ENCODE peak calls at places on chromosomes 6 and 20, in four cellular contexts. M is breast epithelium, Q is sigmoid colon, T is prostate gland. O is an unnamed sample. For H3K9me3, the result is how much of the 10 kb centered on the place peaks cover.

GRCh38 chr6:154500769-154501171 is 9.7 kb downstream of the CNKSR3 start:
- DNase-seq in Q (no peak), M (no peak), T (no peak), O (no peak)

GRCh38 chr6:125808060-125808459 is 17.3 kb downstream of the NCOA7 start:
- DNase-seq in M (no peak), Q (no peak), T (no peak), O (no peak)

GRCh38 chr6:89311853-89312531 is 3.1 kb downstream of the GABRR2 start:
- DNase-seq in Q (peak), M (no peak), T (peak), O (peak)

GRCh38 chr6:46352541-46353267 is 138.5 kb downstream of the RCAN2 start:
- DNase-seq in Q (no peak), T (no peak), M (no peak), O (no peak)

GRCh38 chr6:22830463-22830862 is 261.1 kb downstream of the HDGFL1 start:
- DNase-seq in T (no peak), M (no peak), Q (no peak), O (no peak)

GRCh38 chr6:111591901-111592461 is 13.7 kb downstream of the TRAF3IP2 start:
- DNase-seq in M (no peak), Q (no peak), T (no peak), O (no peak)

GRCh38 chr6:151276112-151276745 is 36.5 kb downstream of the AKAP12 start:
- DNase-seq in M (no peak), Q (peak), T (no peak), O (no peak)

GRCh38 chr6:167130008-167130677 is 7.2 kb downstream of the CCR6 start:
- DNase-seq in M (no peak), Q (no peak), T (no peak), O (no peak)

GRCh38 chr20:63698739-63699465 is 2.5 kb downstream of the TNFRSF6B start:
- DNase-seq in M (peak), Q (peak), T (no peak), O (no peak)

GRCh38 chr6:125597411-125598253 is 151.8 kb upstream of the HEY2 start:
- DNase-seq in T (no peak), Q (no peak), M (no peak), O (no peak)

GRCh38 chr6:44072959-44073611 is 54.2 kb downstream of the MRPL14 start:
- DNase-seq in Q (peak), T (peak), M (peak), O (peak)
- H3K4me3 ChIP-seq in Q (peak), T (peak), M (peak), O (peak)

GRCh38 chr20:53141651-53142050 is 169.5 kb downstream of the TSHZ2 start:
- DNase-seq in M (no peak), Q (no peak), T (no peak), O (no peak)
- TF ChIP-seq POLR2AphosphoS5 in M (no peak), Q (no peak), T (no peak), O (no peak)

GRCh38 chr20:42852691-42853090 is 337.0 kb downstream of the PTPRT start:
- DNase-seq in T (no peak), M (no peak), Q (no peak), O (no peak)

GRCh38 chr20:42857446-42857845 is 332.3 kb downstream of the PTPRT start:
- DNase-seq in T (no peak), M (no peak), Q (no peak), O (no peak)

GRCh38 chr20:42855896-42856295 is 333.8 kb downstream of the PTPRT start:
- DNase-seq in T (no peak), M (no peak), Q (no peak), O (no peak)
- H3K9me3 ChIP-seq in T (under half), M (under half), Q (under half), O (under half)

DNA sequence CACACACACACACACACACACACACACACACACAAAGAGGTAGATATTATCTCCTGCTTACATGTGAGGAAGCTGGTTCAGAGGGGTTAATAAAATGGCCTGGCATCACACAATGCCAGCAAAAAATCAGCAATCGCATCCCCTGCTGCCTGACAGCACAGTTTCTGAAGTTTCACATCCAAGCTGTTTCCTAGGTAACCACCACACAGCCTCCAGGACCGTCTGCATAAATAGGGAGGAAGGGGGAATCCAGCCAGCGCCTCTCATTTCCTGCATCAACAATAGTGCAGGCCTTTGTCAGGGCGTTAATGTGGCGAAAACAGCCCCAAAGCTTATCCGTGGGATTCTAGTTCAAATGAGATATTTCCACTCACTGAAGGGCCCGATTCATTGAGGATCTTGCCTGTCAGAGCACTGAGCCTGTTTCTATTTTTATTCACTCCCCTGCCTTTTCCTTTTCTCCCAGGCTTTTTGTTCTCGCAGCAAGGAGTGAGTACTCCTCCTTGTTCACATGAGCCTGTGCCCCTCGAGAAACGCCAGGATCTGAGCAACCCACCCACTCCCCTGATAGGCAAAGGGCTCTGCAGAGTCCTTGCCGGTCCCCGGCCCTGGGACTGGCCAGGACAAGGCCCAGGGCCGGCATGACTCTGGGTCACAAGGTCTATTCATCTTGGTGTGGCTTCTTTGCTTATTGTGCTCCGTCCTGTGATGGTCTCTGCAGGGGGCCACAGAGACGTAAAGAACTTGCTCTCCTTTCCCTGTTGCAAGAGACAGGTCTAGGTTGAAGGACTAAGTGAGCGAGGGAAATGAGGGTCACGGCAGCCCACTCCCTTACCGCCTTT is 32.7 kb downstream of the TUBB2B start:
- DNase-seq in T (no peak), M (no peak), Q (no peak), O (no peak)
- H3K4me3 ChIP-seq in T (no peak), M (no peak), Q (no peak), O (no peak)

DNA sequence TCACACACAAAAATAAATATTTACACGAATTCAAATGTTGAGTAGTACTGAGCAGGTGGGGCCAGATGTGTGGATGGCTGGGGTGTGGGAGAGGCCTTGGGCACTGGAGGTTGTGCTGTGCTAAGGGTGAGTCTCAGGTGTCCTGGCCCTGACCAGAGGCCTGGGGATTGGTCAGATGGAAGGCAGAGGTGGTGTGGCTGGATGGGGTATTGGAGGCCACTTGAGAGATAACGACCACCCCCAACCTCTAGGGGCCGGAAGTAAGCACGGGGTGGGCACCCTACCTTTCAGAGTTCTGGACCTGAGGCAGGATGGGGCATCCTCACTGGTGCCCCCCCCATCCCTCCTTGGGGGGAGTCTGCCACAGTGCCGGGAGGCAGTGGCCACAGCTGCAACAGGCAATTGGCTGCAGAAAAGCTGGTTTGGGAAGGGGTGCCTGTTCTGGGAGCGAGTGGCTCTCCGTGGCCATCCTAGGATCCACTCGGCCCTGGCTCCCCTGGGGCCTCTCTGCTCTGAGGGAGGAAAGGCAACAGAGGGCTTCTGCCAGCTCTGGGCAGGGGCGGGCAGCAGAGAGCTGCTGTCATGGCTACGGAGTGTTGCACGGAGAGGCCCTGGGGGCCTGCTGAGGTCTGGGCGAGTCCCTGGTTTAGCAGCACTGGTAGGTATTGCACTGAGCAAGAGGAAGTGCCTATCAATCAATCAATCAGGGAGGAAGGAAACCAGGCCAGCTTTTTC is 87.6 kb downstream of the ASXL1 start:
- DNase-seq in Q (peak), T (no peak), M (no peak), O (peak)
- TF ChIP-seq POLR2AphosphoS5 in Q (no peak), T (no peak), M (no peak), O (no peak)

DNA sequence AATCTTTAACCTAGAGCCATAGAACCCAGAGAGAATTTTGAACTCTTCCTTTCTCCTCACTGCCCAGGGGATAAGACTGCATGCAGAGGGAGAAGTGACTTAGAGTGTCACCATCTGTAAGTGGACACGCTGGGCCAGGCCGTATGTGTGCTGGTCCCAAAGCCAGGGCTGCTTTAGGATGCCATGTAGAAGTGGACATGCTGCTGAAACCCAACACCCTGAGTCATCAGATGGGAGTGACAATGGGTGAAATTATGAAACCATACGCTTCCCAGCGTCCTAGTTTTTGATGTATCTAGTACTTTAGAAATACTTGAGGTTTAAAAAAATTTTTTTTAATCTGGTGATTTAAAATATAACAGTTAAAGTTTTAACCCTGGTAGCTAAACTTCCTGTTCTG is 191.1 kb downstream of the FNDC1 start:
- DNase-seq in T (no peak), Q (no peak), M (no peak), O (no peak)
- H3K9me3 ChIP-seq in T (under half), Q (under half), M (under half), O (under half)

O was measured in stomach.